ENCODE peak calls at places on chromosomes 7 and 10, in six cellular contexts. One of them, this sample, is unnamed.

GRCh38 chr10:118638680-118639079 is 43.2 kb upstream of the PRLHR start:
- DNase-seq in cardiac septum: no peak
- DNase-seq in effector memory CD4-positive, alpha-beta T cell: no peak
- DNase-seq in NCI-H1092 treated with DMSO at 0.1 percent for 48 hours: no peak
- DNase-seq in cardiac fibroblast: no peak
- DNase-seq in GF-D8: no peak
- DNase-seq in this sample: no peak

GRCh38 chr7:125033506-125033905 is 103.9 kb upstream of the POT1 start:
- DNase-seq in NCI-H1092 treated with DMSO at 0.1 percent for 48 hours: peak
- DNase-seq in effector memory CD4-positive, alpha-beta T cell: no peak
- DNase-seq in cardiac fibroblast: no peak
- DNase-seq in cardiac septum: peak
- DNase-seq in GF-D8: no peak
- DNase-seq in this sample: no peak

GRCh38 chr7:76206633-76207032 is 4.9 kb downstream of the SRRM3 start:
- DNase-seq in NCI-H1092 treated with DMSO at 0.1 percent for 48 hours: peak
- DNase-seq in cardiac septum: no peak
- DNase-seq in cardiac fibroblast: peak
- DNase-seq in GF-D8: no peak
- DNase-seq in effector memory CD4-positive, alpha-beta T cell: no peak
- DNase-seq in this sample: no peak

GRCh38 chr7:6516387-6516983 is 34.8 kb downstream of the GRID2IP start:
- DNase-seq in NCI-H1092 treated with DMSO at 0.1 percent for 48 hours: peak
- DNase-seq in cardiac septum: peak
- DNase-seq in GF-D8: peak
- DNase-seq in effector memory CD4-positive, alpha-beta T cell: peak
- DNase-seq in cardiac fibroblast: peak
- DNase-seq in this sample: peak

GRCh38 chr10:31274310-31274709 is 44.7 kb upstream of the ZEB1 start:
- DNase-seq in cardiac septum: no peak
- DNase-seq in GF-D8: no peak
- DNase-seq in cardiac fibroblast: peak
- DNase-seq in effector memory CD4-positive, alpha-beta T cell: no peak
- DNase-seq in NCI-H1092 treated with DMSO at 0.1 percent for 48 hours: no peak
- DNase-seq in this sample: no peak

GRCh38 chr7:6375346-6376101 is 72.2 kb downstream of the DAGLB start:
- DNase-seq in effector memory CD4-positive, alpha-beta T cell: peak
- DNase-seq in cardiac fibroblast: peak
- DNase-seq in cardiac septum: no peak
- DNase-seq in NCI-H1092 treated with DMSO at 0.1 percent for 48 hours: no peak
- DNase-seq in GF-D8: no peak
- DNase-seq in this sample: no peak

GRCh38 chr7:30160329-30160728 is 25.5 kb downstream of the MTURN start:
- DNase-seq in effector memory CD4-positive, alpha-beta T cell: no peak
- DNase-seq in cardiac septum: no peak
- DNase-seq in cardiac fibroblast: no peak
- DNase-seq in GF-D8: no peak
- DNase-seq in NCI-H1092 treated with DMSO at 0.1 percent for 48 hours: no peak
- DNase-seq in this sample: no peak

GRCh38 chr10:79407397-79407796 is 38.0 kb downstream of the ZCCHC24 start:
- DNase-seq in cardiac fibroblast: no peak
- DNase-seq in effector memory CD4-positive, alpha-beta T cell: no peak
- DNase-seq in cardiac septum: no peak
- DNase-seq in GF-D8: no peak
- DNase-seq in NCI-H1092 treated with DMSO at 0.1 percent for 48 hours: no peak
- DNase-seq in this sample: no peak

GRCh38 chr10:109411897-109412296 is 511.4 kb downstream of the XPNPEP1 start:
- DNase-seq in effector memory CD4-positive, alpha-beta T cell: no peak
- DNase-seq in GF-D8: no peak
- DNase-seq in cardiac septum: no peak
- DNase-seq in NCI-H1092 treated with DMSO at 0.1 percent for 48 hours: no peak
- DNase-seq in cardiac fibroblast: no peak
- DNase-seq in this sample: no peak

GRCh38 chr7:1345796-1346532 is 113.3 kb downstream of the UNCX start:
- DNase-seq in cardiac septum: no peak
- DNase-seq in GF-D8: no peak
- DNase-seq in cardiac fibroblast: no peak
- DNase-seq in NCI-H1092 treated with DMSO at 0.1 percent for 48 hours: no peak
- DNase-seq in effector memory CD4-positive, alpha-beta T cell: no peak
- DNase-seq in this sample: no peak

GRCh38 chr7:64892116-64892515 is 11.0 kb upstream of the ZNF273 start:
- DNase-seq in NCI-H1092 treated with DMSO at 0.1 percent for 48 hours: no peak
- DNase-seq in cardiac fibroblast: no peak
- DNase-seq in cardiac septum: no peak
- DNase-seq in effector memory CD4-positive, alpha-beta T cell: no peak
- DNase-seq in GF-D8: no peak
- DNase-seq in this sample: no peak

GRCh38 chr7:2018786-2019692 is 213.7 kb downstream of the MAD1L1 start:
- DNase-seq in cardiac fibroblast: peak
- DNase-seq in effector memory CD4-positive, alpha-beta T cell: no peak
- DNase-seq in cardiac septum: peak
- DNase-seq in NCI-H1092 treated with DMSO at 0.1 percent for 48 hours: no peak
- DNase-seq in GF-D8: peak
- DNase-seq in this sample: peak

GRCh38 chr7:101625076-101625914 is 3.8 kb downstream of the MYL10 start:
- DNase-seq in cardiac fibroblast: peak
- DNase-seq in cardiac septum: no peak
- DNase-seq in NCI-H1092 treated with DMSO at 0.1 percent for 48 hours: no peak
- DNase-seq in GF-D8: no peak
- DNase-seq in effector memory CD4-positive, alpha-beta T cell: no peak
- DNase-seq in this sample: no peak

GRCh38 chr7:122137291-122138077 is 6.6 kb downstream of the AASS start:
- DNase-seq in cardiac fibroblast: peak
- DNase-seq in GF-D8: no peak
- DNase-seq in effector memory CD4-positive, alpha-beta T cell: no peak
- DNase-seq in NCI-H1092 treated with DMSO at 0.1 percent for 48 hours: no peak
- DNase-seq in cardiac septum: no peak
- DNase-seq in this sample: no peak

GRCh38 chr10:1782841-1783240 is 45.5 kb upstream of the ADARB2 start:
- DNase-seq in cardiac septum: no peak
- DNase-seq in GF-D8: no peak
- DNase-seq in NCI-H1092 treated with DMSO at 0.1 percent for 48 hours: no peak
- DNase-seq in effector memory CD4-positive, alpha-beta T cell: no peak
- DNase-seq in cardiac fibroblast: no peak
- DNase-seq in this sample: no peak

GRCh38 chr10:97627731-97628130 is 5.6 kb downstream of the MORN4 start:
- DNase-seq in cardiac septum: no peak
- DNase-seq in effector memory CD4-positive, alpha-beta T cell: no peak
- DNase-seq in cardiac fibroblast: no peak
- DNase-seq in GF-D8: no peak
- DNase-seq in NCI-H1092 treated with DMSO at 0.1 percent for 48 hours: no peak
- DNase-seq in this sample: no peak

GRCh38 chr7:98110249-98111022 is 3.8 kb downstream of the LMTK2 start:
- DNase-seq in effector memory CD4-positive, alpha-beta T cell: no peak
- DNase-seq in NCI-H1092 treated with DMSO at 0.1 percent for 48 hours: no peak
- DNase-seq in cardiac septum: no peak
- DNase-seq in cardiac fibroblast: peak
- DNase-seq in GF-D8: no peak
- DNase-seq in this sample: no peak

GRCh38 chr10:43817368-43817767 is 168.7 kb upstream of the ZNF32 start:
- DNase-seq in cardiac septum: no peak
- DNase-seq in cardiac fibroblast: peak
- DNase-seq in NCI-H1092 treated with DMSO at 0.1 percent for 48 hours: no peak
- DNase-seq in effector memory CD4-positive, alpha-beta T cell: no peak
- DNase-seq in GF-D8: no peak
- DNase-seq in this sample: no peak

GRCh38 chr10:35306852-35307251 is 29.5 kb upstream of the CCNY start:
- DNase-seq in cardiac septum: no peak
- DNase-seq in GF-D8: no peak
- DNase-seq in effector memory CD4-positive, alpha-beta T cell: no peak
- DNase-seq in NCI-H1092 treated with DMSO at 0.1 percent for 48 hours: no peak
- DNase-seq in cardiac fibroblast: peak
- DNase-seq in this sample: peak

GRCh38 chr7:6023974-6024435 is 7.2 kb upstream of the ANKRD61 start:
- DNase-seq in GF-D8: no peak
- DNase-seq in cardiac septum: no peak
- DNase-seq in NCI-H1092 treated with DMSO at 0.1 percent for 48 hours: no peak
- DNase-seq in cardiac fibroblast: no peak
- DNase-seq in effector memory CD4-positive, alpha-beta T cell: no peak
- DNase-seq in this sample: peak

GRCh38 chr10:18359839-18360238 is 219.6 kb downstream of the CACNB2 start:
- DNase-seq in NCI-H1092 treated with DMSO at 0.1 percent for 48 hours: no peak
- DNase-seq in GF-D8: no peak
- DNase-seq in cardiac fibroblast: no peak
- DNase-seq in cardiac septum: no peak
- DNase-seq in effector memory CD4-positive, alpha-beta T cell: no peak
- DNase-seq in this sample: no peak

GRCh38 chr10:51297438-51297837 is 223.2 kb downstream of the PRKG1 start:
- DNase-seq in NCI-H1092 treated with DMSO at 0.1 percent for 48 hours: no peak
- DNase-seq in cardiac fibroblast: no peak
- DNase-seq in GF-D8: no peak
- DNase-seq in cardiac septum: no peak
- DNase-seq in effector memory CD4-positive, alpha-beta T cell: no peak
- DNase-seq in this sample: no peak

GRCh38 chr10:130739016-130739756 is 572.3 kb downstream of the TCERG1L start:
- DNase-seq in effector memory CD4-positive, alpha-beta T cell: no peak
- DNase-seq in GF-D8: no peak
- DNase-seq in NCI-H1092 treated with DMSO at 0.1 percent for 48 hours: no peak
- DNase-seq in cardiac fibroblast: no peak
- DNase-seq in cardiac septum: peak
- DNase-seq in this sample: peak

GRCh38 chr10:17673517-17674051 is 29.6 kb downstream of the STAM start:
- DNase-seq in effector memory CD4-positive, alpha-beta T cell: no peak
- DNase-seq in GF-D8: no peak
- DNase-seq in NCI-H1092 treated with DMSO at 0.1 percent for 48 hours: no peak
- DNase-seq in cardiac fibroblast: peak
- DNase-seq in cardiac septum: no peak
- DNase-seq in this sample: no peak

GRCh38 chr10:124705817-124706461 is 38.2 kb downstream of the FAM53B start:
- DNase-seq in effector memory CD4-positive, alpha-beta T cell: no peak
- DNase-seq in NCI-H1092 treated with DMSO at 0.1 percent for 48 hours: no peak
- DNase-seq in cardiac fibroblast: peak
- DNase-seq in cardiac septum: no peak
- DNase-seq in GF-D8: no peak
- DNase-seq in this sample: no peak

GRCh38 chr7:128408709-128409434 is 910 bp downstream of the IMPDH1 start:
- DNase-seq in GF-D8: peak
- DNase-seq in cardiac fibroblast: peak
- DNase-seq in cardiac septum: no peak
- DNase-seq in effector memory CD4-positive, alpha-beta T cell: no peak
- DNase-seq in NCI-H1092 treated with DMSO at 0.1 percent for 48 hours: no peak
- DNase-seq in this sample: peak

GRCh38 chr10:110421512-110422138 is 76.1 kb upstream of the DUSP5 start:
- DNase-seq in GF-D8: no peak
- DNase-seq in NCI-H1092 treated with DMSO at 0.1 percent for 48 hours: no peak
- DNase-seq in cardiac septum: no peak
- DNase-seq in cardiac fibroblast: no peak
- DNase-seq in effector memory CD4-positive, alpha-beta T cell: no peak
- DNase-seq in this sample: no peak

GRCh38 chr10:31693499-31693898 is 235.1 kb downstream of the ARHGAP12 start:
- DNase-seq in NCI-H1092 treated with DMSO at 0.1 percent for 48 hours: no peak
- DNase-seq in effector memory CD4-positive, alpha-beta T cell: no peak
- DNase-seq in GF-D8: no peak
- DNase-seq in cardiac septum: no peak
- DNase-seq in cardiac fibroblast: no peak
- DNase-seq in this sample: no peak